ENCODE peak calls at places on chromosome 10, in ten cellular contexts. Q, G, W, N, C, I, H, A, O and V are unnamed samples.

GRCh38 chr10:63758080-63758479 is 236.9 kb downstream of the REEP3 start:
- DNase-seq in Q (no peak), G (no peak), W (no peak), N (no peak), C (no peak), I (no peak), H (no peak), A (no peak), O (no peak), V (peak; percentile 24)

GRCh38 chr10:107687702-107688101 is 523.2 kb upstream of the SORCS1 start:
- DNase-seq in Q (no peak), G (no peak), W (no peak), N (peak; percentile 64), C (no peak), I (no peak), H (no peak), A (no peak), O (no peak), V (peak; percentile 24)

GRCh38 chr10:118629211-118629610 is 33.8 kb upstream of the PRLHR start:
- DNase-seq in Q (no peak), G (no peak), W (peak; percentile 79), N (no peak), C (no peak), I (no peak), H (no peak), A (no peak), O (no peak), V (no peak)

GRCh38 chr10:127990846-127991542 is 84.1 kb downstream of the PTPRE start:
- DNase-seq in Q (no peak), G (peak; percentile 60), W (peak; percentile 80), N (no peak), C (no peak), I (no peak), H (peak; percentile 10), A (peak; percentile 71), O (peak; percentile 67), V (peak; percentile 95)

GRCh38 chr10:88211230-88211629 is 347.8 kb downstream of the PTEN start:
- DNase-seq in Q (no peak), G (no peak), W (no peak), N (no peak), C (no peak), I (no peak), H (no peak), A (no peak), O (no peak), V (no peak)

GRCh38 chr10:3207351-3207750 is 34.8 kb upstream of the PITRM1 start:
- DNase-seq in Q (no peak), G (no peak), W (no peak), N (no peak), C (no peak), I (no peak), H (no peak), A (no peak), O (no peak), V (no peak)

GRCh38 chr10:128437786-128438350 is 311.6 kb upstream of the MKI67 start:
- DNase-seq in Q (no peak), G (no peak), W (no peak), N (no peak), C (no peak), I (no peak), H (no peak), A (no peak), O (no peak), V (no peak)

GRCh38 chr10:69088801-69089501 is 1.0 kb downstream of the SRGN start:
- DNase-seq in Q (no peak), G (no peak), W (no peak), N (peak; percentile 72), C (peak; percentile 87), I (no peak), H (peak; percentile 80), A (peak; percentile 63), O (no peak), V (peak; percentile 74)

GRCh38 chr10:59285073-59285472 is 77.3 kb downstream of the FAM13C start:
- DNase-seq in Q (no peak), G (no peak), W (peak; percentile 38), N (no peak), C (no peak), I (no peak), H (no peak), A (no peak), O (no peak), V (no peak)

GRCh38 chr10:86300399-86300925 is 66.1 kb downstream of the GRID1 start:
- DNase-seq in Q (no peak), G (no peak), W (no peak), N (no peak), C (no peak), I (no peak), H (no peak), A (no peak), O (no peak), V (no peak)

GRCh38 chr10:128026620-128027281 is 99.5 kb downstream of the MKI67 start:
- DNase-seq in Q (no peak), G (no peak), W (no peak), N (no peak), C (no peak), I (no peak), H (no peak), A (no peak), O (no peak), V (no peak)

GRCh38 chr10:130808243-130808642 is 503.3 kb downstream of the TCERG1L start:
- DNase-seq in Q (no peak), G (no peak), W (no peak), N (no peak), C (no peak), I (no peak), H (no peak), A (no peak), O (no peak), V (no peak)

GRCh38 chr10:48358838-48359237 is 52.4 kb downstream of the MAPK8 start:
- DNase-seq in Q (no peak), G (no peak), W (no peak), N (no peak), C (no peak), I (no peak), H (no peak), A (no peak), O (no peak), V (no peak)

GRCh38 chr10:132411561-132412253 is 14.7 kb downstream of the PWWP2B start:
- DNase-seq in Q (no peak), G (no peak), W (peak; percentile 98), N (no peak), C (no peak), I (no peak), H (no peak), A (no peak), O (no peak), V (no peak)

GRCh38 chr10:119375574-119376265 is 166.8 kb downstream of the RGS10 start:
- DNase-seq in Q (no peak), G (no peak), W (no peak), N (no peak), C (no peak), I (no peak), H (no peak), A (no peak), O (no peak), V (no peak)

GRCh38 chr10:18140149-18140956 is at the start of gene CACNB2:
- DNase-seq in Q (peak; percentile 48), G (no peak), W (peak; percentile 80), N (no peak), C (no peak), I (peak; percentile 72), H (no peak), A (no peak), O (no peak), V (peak; percentile 22)

GRCh38 chr10:5508161-5508604 is 8.8 kb upstream of the CALML5 start:
- DNase-seq in Q (no peak), G (no peak), W (peak; percentile 42), N (no peak), C (no peak), I (no peak), H (no peak), A (no peak), O (no peak), V (no peak)

GRCh38 chr10:122051609-122052385 is 62.8 kb downstream of the TACC2 start:
- DNase-seq in Q (no peak), G (no peak), W (peak; percentile 90), N (no peak), C (peak; percentile 73), I (peak; percentile 77), H (no peak), A (no peak), O (no peak), V (peak; percentile 92)

GRCh38 chr10:119190353-119190752 is 11.7 kb upstream of the PRDX3 start:
- DNase-seq in Q (no peak), G (no peak), W (peak; percentile 88), N (no peak), C (no peak), I (peak; percentile 49), H (no peak), A (no peak), O (no peak), V (peak; percentile 97)

GRCh38 chr10:110007171-110007700 is 548 bp upstream of the ADD3 start:
- DNase-seq in Q (no peak), G (peak; percentile 39), W (no peak), N (no peak), C (peak; percentile 13), I (peak; percentile 50), H (no peak), A (no peak), O (peak; percentile 72), V (no peak)

GRCh38 chr10:6409982-6410694 is 169.9 kb downstream of the PRKCQ start:
- DNase-seq in Q (no peak), G (no peak), W (no peak), N (no peak), C (no peak), I (no peak), H (peak; percentile 76), A (no peak), O (no peak), V (peak; percentile 44)

GRCh38 chr10:31864834-31865518 is 63.7 kb downstream of the ARHGAP12 start:
- DNase-seq in Q (no peak), G (no peak), W (peak; percentile 66), N (no peak), C (peak; percentile 20), I (peak; percentile 28), H (no peak), A (no peak), O (no peak), V (peak; percentile 56)